ENCODE peak calls at places on chromosomes 6 and 20, in seven cellular contexts. P, B, Z, R, L, A and G are unnamed samples. For H3K36me3, the result is how much of the 10 kb centered on the place peaks cover.

GRCh38 chr6:74091133-74091793 is 395.3 kb downstream of the CD109 start:
- DNase-seq in P (peak), B (no peak), Z (peak), R (peak), L (peak), A (no peak), G (no peak)

GRCh38 chr6:34990971-34991560 is 102.0 kb downstream of the ANKS1A start:
- DNase-seq in P (no peak), B (no peak), Z (peak), R (no peak), L (peak), A (no peak), G (no peak)

GRCh38 chr6:72622094-72622540 is 253 bp downstream of the KCNQ5 start:
- DNase-seq in P (no peak), B (no peak), Z (peak), R (no peak), L (peak), A (peak), G (no peak)

GRCh38 chr6:12391472-12391871 is 101.3 kb downstream of the EDN1 start:
- DNase-seq in P (no peak), B (no peak), Z (no peak), R (no peak), L (no peak), A (no peak), G (no peak)

GRCh38 chr20:49892260-49893216 is 22.8 kb downstream of the SPATA2 start:
- DNase-seq in P (no peak), B (peak), Z (no peak), R (no peak), L (no peak), A (no peak), G (no peak)

GRCh38 chr6:43428874-43429273 is 1.5 kb downstream of the ABCC10 start:
- DNase-seq in P (no peak), B (no peak), Z (peak), R (no peak), L (no peak), A (no peak), G (no peak)

GRCh38 chr6:116398366-116399005 is 27.7 kb downstream of the DSE start:
- DNase-seq in P (no peak), B (no peak), Z (peak), R (no peak), L (peak), A (no peak), G (peak)

GRCh38 chr6:63910863-63911665 is 275.5 kb downstream of the PHF3 start:
- DNase-seq in P (no peak), B (no peak), Z (no peak), R (no peak), L (no peak), A (no peak), G (no peak)

GRCh38 chr6:148608211-148608951 is 138.4 kb upstream of the UST start:
- DNase-seq in P (no peak), B (no peak), Z (no peak), R (no peak), L (peak), A (no peak), G (peak)

GRCh38 chr20:3813758-3814581 is 6.4 kb upstream of the AP5S1 start:
- DNase-seq in P (no peak), B (no peak), Z (no peak), R (no peak), L (no peak), A (peak), G (no peak)

GRCh38 chr6:6820688-6821238 is 232.2 kb downstream of the LY86 start:
- DNase-seq in P (peak), B (no peak), Z (no peak), R (peak), L (no peak), A (peak), G (no peak)

GRCh38 chr6:90003941-90004340 is 109.7 kb downstream of the GJA10 start:
- DNase-seq in P (no peak), B (no peak), Z (peak), R (no peak), L (peak), A (no peak), G (no peak)

GRCh38 chr6:43873806-43874714 is 104.0 kb downstream of the VEGFA start:
- DNase-seq in P (no peak), B (no peak), Z (no peak), R (no peak), L (no peak), A (peak), G (peak)

GRCh38 chr6:52415917-52416628 is 4.1 kb upstream of the EFHC1 start:
- DNase-seq in P (no peak), B (no peak), Z (peak), R (no peak), L (peak), A (no peak), G (no peak)

GRCh38 chr20:51140671-51141070 is 117.8 kb upstream of the KCNG1 start:
- DNase-seq in P (no peak), B (no peak), Z (no peak), R (no peak), L (no peak), A (no peak), G (peak)

GRCh38 chr6:117272032-117272866 is 6.9 kb downstream of the VGLL2 start:
- DNase-seq in P (no peak), B (no peak), Z (peak), R (no peak), L (no peak), A (no peak), G (no peak)

GRCh38 chr20:44186201-44186600 is 787 bp downstream of the JPH2 start:
- DNase-seq in P (no peak), B (no peak), Z (no peak), R (no peak), L (no peak), A (no peak), G (no peak)

GRCh38 chr20:3239026-3239866 is at the start of gene SLC4A11:
- DNase-seq in P (peak), B (no peak), Z (peak), R (peak), L (peak), A (peak), G (peak)

GRCh38 chr6:169212897-169213813 is 40.5 kb downstream of the THBS2 start:
- DNase-seq in P (peak), B (peak), Z (peak), R (peak), L (peak), A (peak), G (peak)

GRCh38 chr20:37228656-37229055 is 33.0 kb downstream of the GHRH start:
- DNase-seq in P (no peak), B (no peak), Z (no peak), R (no peak), L (no peak), A (no peak), G (peak)

GRCh38 chr20:37226889-37227288 is 34.7 kb downstream of the GHRH start:
- DNase-seq in P (no peak), B (no peak), Z (peak), R (no peak), L (peak), A (peak), G (peak)

GRCh38 chr20:37230200-37230599 is 31.4 kb downstream of the GHRH start:
- DNase-seq in P (no peak), B (no peak), Z (no peak), R (no peak), L (no peak), A (no peak), G (no peak)

GRCh38 chr20:37229300-37229699 is 32.3 kb downstream of the GHRH start:
- DNase-seq in P (peak), B (no peak), Z (no peak), R (peak), L (no peak), A (no peak), G (peak)

GRCh38 chr20:37228111-37228510 is 33.5 kb downstream of the GHRH start:
- DNase-seq in P (no peak), B (no peak), Z (peak), R (no peak), L (no peak), A (no peak), G (no peak)
- H3K36me3 ChIP-seq in P (under half), B (under half), Z (under half), R (half or more), L (half or more), A (under half), G (under half)

DNA sequence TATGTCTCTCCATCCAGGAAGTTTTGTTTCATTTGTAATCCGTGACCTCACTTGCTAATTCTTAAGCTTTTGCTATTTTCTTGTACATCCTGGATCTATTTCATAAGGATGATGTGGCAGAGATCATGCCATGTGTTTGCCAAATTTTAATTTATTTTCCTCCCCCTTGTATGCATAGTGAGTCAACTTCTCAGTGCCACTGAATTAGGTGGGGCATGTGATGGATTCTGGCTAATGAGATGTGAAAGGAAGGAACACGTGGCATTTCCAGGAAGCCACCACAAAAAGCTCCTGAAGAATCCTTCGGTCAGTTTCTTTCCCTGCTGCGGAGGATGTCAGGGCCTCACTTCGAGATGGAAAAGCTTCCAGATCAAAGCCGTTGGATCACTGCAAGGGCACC is 86.2 kb upstream of the PRL start:
- DNase-seq in P (no peak), B (no peak), Z (peak), R (no peak), L (no peak), A (no peak), G (no peak)
- H3K36me3 ChIP-seq in P (under half), B (under half), Z (under half), R (under half), L (under half), A (under half), G (under half)

GRCh38 chr6:131258010-131258652 is 122.9 kb downstream of the AKAP7 start:
- DNase-seq in P (no peak), B (no peak), Z (no peak), R (no peak), L (no peak), A (no peak), G (no peak)
- H3K36me3 ChIP-seq in P (under half), B (under half), Z (under half), R (under half), L (under half), A (under half), G (under half)

GRCh38 chr6:118876201-118876600 is 17.8 kb upstream of the ASF1A start:
- DNase-seq in P (no peak), B (no peak), Z (peak), R (no peak), L (peak), A (no peak), G (no peak)

GRCh38 chr6:118877806-118878205 is 16.1 kb upstream of the ASF1A start:
- DNase-seq in P (no peak), B (no peak), Z (no peak), R (no peak), L (no peak), A (no peak), G (no peak)

GRCh38 chr6:118875672-118876071 is 18.3 kb upstream of the ASF1A start:
- DNase-seq in P (no peak), B (no peak), Z (no peak), R (no peak), L (no peak), A (no peak), G (no peak)

GRCh38 chr6:118873239-118873638 is 20.7 kb upstream of the ASF1A start:
- DNase-seq in P (no peak), B (no peak), Z (no peak), R (no peak), L (no peak), A (no peak), G (no peak)

DNA sequence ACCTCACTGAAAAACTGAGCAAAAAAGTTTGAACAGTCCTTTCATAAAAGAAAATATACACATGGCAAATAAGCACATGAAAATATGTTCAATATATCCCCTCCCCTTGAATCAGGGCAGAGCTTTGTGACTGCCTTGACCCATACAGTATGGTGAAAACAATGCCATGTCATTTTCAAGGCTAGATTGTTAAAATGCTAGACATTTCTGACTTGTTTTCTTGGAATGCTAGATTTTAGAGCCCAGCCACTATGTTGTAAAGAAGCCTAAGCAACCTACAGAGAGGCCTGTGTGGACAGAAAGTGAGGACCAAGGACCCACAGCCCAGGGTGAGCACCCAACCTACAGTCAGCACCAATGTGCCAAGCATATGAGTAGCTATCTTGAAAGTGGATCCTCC is 17.1 kb upstream of the ASF1A start:
- DNase-seq in P (no peak), B (no peak), Z (peak), R (no peak), L (peak), A (no peak), G (no peak)
- H3K36me3 ChIP-seq in P (under half), B (under half), Z (under half), R (under half), L (under half), A (under half), G (under half)

GRCh38 chr20:57372581-57373350 is 18.4 kb upstream of the RBM38 start:
- DNase-seq in P (no peak), B (no peak), Z (no peak), R (no peak), L (no peak), A (no peak), G (no peak)
- H3K36me3 ChIP-seq in P (half or more), B (under half), Z (under half), R (half or more), L (half or more), A (under half), G (under half)

DNA sequence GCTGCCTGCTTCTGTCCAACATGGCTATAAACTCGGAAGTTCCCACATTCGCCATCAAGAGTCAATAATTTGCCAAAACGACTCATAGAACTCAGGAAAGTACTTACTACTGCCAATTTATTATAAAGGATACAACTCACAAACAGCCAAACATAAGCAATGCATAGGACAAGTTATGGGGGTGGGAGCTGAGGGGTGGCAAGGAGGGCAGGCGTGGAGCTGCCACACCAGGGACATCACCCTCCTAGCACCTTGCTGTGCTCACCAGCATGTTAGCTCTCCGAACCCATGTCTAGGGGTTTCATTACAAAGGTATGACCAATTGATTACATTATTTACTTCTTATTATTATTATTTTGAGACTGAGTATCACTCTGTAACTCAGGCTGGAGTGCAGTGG is 12.4 kb downstream of the EIF2S2 start:
- DNase-seq in P (no peak), B (no peak), Z (no peak), R (no peak), L (no peak), A (no peak), G (no peak)
- H3K36me3 ChIP-seq in P (under half), B (under half), Z (under half), R (half or more), L (half or more), A (under half), G (under half)

GRCh38 chr20:10902174-10902573 is 228.4 kb upstream of the JAG1 start:
- DNase-seq in P (no peak), B (no peak), Z (no peak), R (no peak), L (no peak), A (no peak), G (no peak)
- H3K36me3 ChIP-seq in P (under half), B (under half), Z (under half), R (under half), L (under half), A (under half), G (under half)

GRCh38 chr6:31887173-31887572 is 8.4 kb upstream of the SLC44A4 start:
- DNase-seq in P (no peak), B (no peak), Z (no peak), R (no peak), L (no peak), A (no peak), G (no peak)

GRCh38 chr6:31886426-31887068 is 7.8 kb upstream of the SLC44A4 start:
- DNase-seq in P (no peak), B (no peak), Z (no peak), R (no peak), L (no peak), A (no peak), G (no peak)

GRCh38 chr6:31889331-31889972 is 8.0 kb downstream of the EHMT2 start:
- DNase-seq in P (no peak), B (no peak), Z (no peak), R (no peak), L (no peak), A (no peak), G (no peak)

GRCh38 chr6:31888281-31889258 is 8.9 kb downstream of the EHMT2 start:
- DNase-seq in P (no peak), B (no peak), Z (no peak), R (no peak), L (no peak), A (no peak), G (no peak)

GRCh38 chr6:31887608-31888007 is 8.8 kb upstream of the SLC44A4 start:
- DNase-seq in P (no peak), B (no peak), Z (no peak), R (no peak), L (no peak), A (no peak), G (no peak)
- H3K36me3 ChIP-seq in P (half or more), B (under half), Z (under half), R (half or more), L (half or more), A (under half), G (under half)

GRCh38 chr20:41100001-41100480 is 37.3 kb upstream of the PLCG1 start:
- DNase-seq in P (no peak), B (no peak), Z (peak), R (no peak), L (peak), A (no peak), G (no peak)

GRCh38 chr20:41098703-41099250 is 38.6 kb upstream of the PLCG1 start:
- DNase-seq in P (no peak), B (no peak), Z (no peak), R (no peak), L (peak), A (no peak), G (no peak)

DNA sequence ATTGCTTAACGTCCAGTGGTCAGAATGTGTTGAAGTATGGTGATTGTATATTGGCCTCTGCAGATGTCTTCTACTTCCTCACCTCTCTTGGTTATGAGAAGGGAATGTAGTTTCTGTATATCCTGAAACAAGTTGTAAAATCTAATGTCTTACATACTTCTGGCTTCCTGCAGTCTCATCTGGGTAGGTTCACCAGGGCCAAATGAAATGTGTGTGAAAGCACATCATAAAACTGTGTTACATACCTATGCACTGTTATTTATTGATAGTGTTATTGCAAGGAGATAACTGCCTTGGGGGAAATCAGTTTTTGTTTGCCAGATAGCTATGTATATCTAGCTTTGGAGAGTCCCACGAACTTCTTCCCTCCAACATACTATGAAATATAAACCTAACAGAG is 35.7 kb upstream of the PLCG1 start:
- DNase-seq in P (no peak), B (no peak), Z (no peak), R (no peak), L (no peak), A (no peak), G (no peak)
- H3K36me3 ChIP-seq in P (under half), B (under half), Z (under half), R (half or more), L (under half), A (under half), G (under half)

GRCh38 chr20:38331814-38332213 is 14.5 kb upstream of the LBP start:
- DNase-seq in P (no peak), B (no peak), Z (no peak), R (no peak), L (no peak), A (no peak), G (no peak)
- H3K36me3 ChIP-seq in P (under half), B (under half), Z (under half), R (under half), L (under half), A (under half), G (under half)